ENCODE peak calls at places on chromosomes 1 and 21, in ten cellular contexts. F is A549, O is MCF 10A, I is heart right ventricle, J is RWPE1, Q is cardiac fibroblast, H is kidney, L is AG09309, T is AG10803, C is choroid plexus epithelial cell. S is an unnamed sample.

GRCh38 chr21:37800122-37800455 is 116.2 kb downstream of the KCNJ6 start:
- DNase-seq in F (no peak), O (no peak), I (no peak), J (no peak), Q (no peak), H (no peak), L (no peak), T (peak; percentile 18), C (no peak), S (no peak)

GRCh38 chr1:14113841-14114567 is 414.0 kb downstream of the PRDM2 start:
- DNase-seq in F (peak; percentile 16), O (peak; percentile 65), I (peak; percentile 20), J (peak; percentile 46), Q (peak; percentile 5), H (no peak), L (peak; percentile 24), T (peak; percentile 58), C (peak; percentile 51), S (peak; percentile 73)

GRCh38 chr1:90359994-90360393 is 357.1 kb downstream of the BARHL2 start:
- DNase-seq in F (no peak), O (no peak), I (no peak), J (no peak), Q (no peak), H (no peak), L (no peak), T (no peak), C (no peak), S (no peak)

GRCh38 chr21:14877581-14878228 is 187.1 kb downstream of the NRIP1 start:
- DNase-seq in F (peak; percentile 79), O (no peak), I (no peak), J (peak; percentile 27), Q (peak; percentile 64), H (no peak), L (no peak), T (no peak), C (peak; percentile 60), S (peak; percentile 97)

GRCh38 chr1:178037510-178038253 is 56.2 kb upstream of the RASAL2 start:
- DNase-seq in F (peak; percentile 83), O (no peak), I (peak; percentile 95), J (peak; percentile 71), Q (peak; percentile 77), H (peak; percentile 96), L (no peak), T (peak; percentile 80), C (peak; percentile 83), S (peak; percentile 72)

GRCh38 chr1:182996816-182997215 is 26.4 kb upstream of the LAMC1 start:
- DNase-seq in F (no peak), O (no peak), I (no peak), J (no peak), Q (no peak), H (no peak), L (no peak), T (peak; percentile 16), C (no peak), S (no peak)

GRCh38 chr1:110875216-110875731 is 2.3 kb downstream of the CD53 start:
- DNase-seq in F (no peak), O (no peak), I (no peak), J (no peak), Q (peak; percentile 2), H (no peak), L (no peak), T (no peak), C (no peak), S (no peak)

GRCh38 chr21:15729346-15729673 is 472 bp upstream of the USP25 start:
- DNase-seq in F (no peak), O (peak; percentile 63), I (no peak), J (no peak), Q (no peak), H (no peak), L (no peak), T (no peak), C (peak; percentile 25), S (no peak)

GRCh38 chr1:77539510-77540142 is 142.8 kb downstream of the ZZZ3 start:
- DNase-seq in F (peak; percentile 86), O (peak; percentile 82), I (no peak), J (peak; percentile 42), Q (peak; percentile 96), H (no peak), L (peak; percentile 93), T (peak; percentile 98), C (peak; percentile 89), S (peak; percentile 94)

GRCh38 chr1:228354390-228355320 is 52.0 kb downstream of the TRIM11 start:
- DNase-seq in F (no peak), O (no peak), I (no peak), J (peak; percentile 62), Q (no peak), H (no peak), L (no peak), T (no peak), C (no peak), S (no peak)

GRCh38 chr1:205317311-205317917 is 4.1 kb downstream of the NUAK2 start:
- DNase-seq in F (peak; percentile 82), O (peak; percentile 99), I (peak; percentile 81), J (peak; percentile 63), Q (peak; percentile 36), H (peak; percentile 95), L (no peak), T (no peak), C (peak; percentile 37), S (peak; percentile 85)

GRCh38 chr1:1788646-1789431 is 10.6 kb upstream of the NADK start:
- DNase-seq in F (peak; percentile 53), O (peak; percentile 29), I (no peak), J (no peak), Q (peak; percentile 52), H (peak; percentile 65), L (no peak), T (peak; percentile 41), C (peak; percentile 65), S (peak; percentile 53)

GRCh38 chr1:194503209-194503608 is 1316.8 kb upstream of the B3GALT2 start:
- DNase-seq in F (no peak), O (no peak), I (no peak), J (no peak), Q (no peak), H (no peak), L (no peak), T (no peak), C (no peak), S (no peak)

GRCh38 chr21:34201441-34201838 is 128.1 kb downstream of the MRPS6 start:
- DNase-seq in F (no peak), O (no peak), I (no peak), J (no peak), Q (no peak), H (no peak), L (no peak), T (no peak), C (no peak), S (no peak)

GRCh38 chr1:195590649-195591048 is 1017.6 kb downstream of the KCNT2 start:
- DNase-seq in F (no peak), O (no peak), I (no peak), J (no peak), Q (no peak), H (no peak), L (no peak), T (no peak), C (peak; percentile 15), S (peak; percentile 37)

GRCh38 chr1:75722966-75723365 is 1.5 kb upstream of the ACADM start:
- DNase-seq in F (no peak), O (no peak), I (no peak), J (no peak), Q (no peak), H (no peak), L (no peak), T (no peak), C (no peak), S (no peak)

GRCh38 chr1:236997882-236998281 is 6.4 kb downstream of the MT1HL1 start:
- DNase-seq in F (no peak), O (no peak), I (peak; percentile 63), J (no peak), Q (no peak), H (no peak), L (no peak), T (no peak), C (no peak), S (no peak)

GRCh38 chr1:208820600-208821232 is 576.5 kb upstream of the PLXNA2 start:
- DNase-seq in F (no peak), O (no peak), I (no peak), J (no peak), Q (no peak), H (no peak), L (no peak), T (no peak), C (no peak), S (no peak)
- TF ChIP-seq CTCF in F (no peak), O (no peak), I (no peak), J (no peak), Q (no peak), H (no peak), L (no peak), T (no peak), C (no peak), S (no peak)

GRCh38 chr1:43650306-43650941 is 475 bp downstream of the KDM4A start:
- DNase-seq in F (peak; percentile 97), O (peak; percentile 98), I (peak; percentile 88), J (peak; percentile 100), Q (peak; percentile 100), H (peak; percentile 97), L (peak; percentile 98), T (peak; percentile 99), C (peak; percentile 99), S (peak; percentile 98)
- TF ChIP-seq CTCF in F (no peak), O (no peak), I (no peak), J (no peak), Q (no peak), H (no peak), L (no peak), T (no peak), C (no peak), S (no peak)

GRCh38 chr1:60088620-60089155 is 15.1 kb upstream of the C1orf87 start:
- DNase-seq in F (no peak), O (no peak), I (no peak), J (no peak), Q (peak; percentile 18), H (no peak), L (no peak), T (peak; percentile 3), C (peak; percentile 37), S (peak; percentile 30)
- TF ChIP-seq CTCF in F (no peak), O (no peak), I (no peak), J (peak; percentile 10), Q (peak; percentile 9), H (peak; percentile 7), L (peak; percentile 27), T (peak; percentile 43), C (peak; percentile 47), S (peak; percentile 49)

GRCh38 chr21:42233067-42233981 is 14.4 kb downstream of the ABCG1 start:
- DNase-seq in F (peak; percentile 21), O (no peak), I (peak; percentile 76), J (no peak), Q (peak; percentile 58), H (peak; percentile 84), L (no peak), T (peak; percentile 28), C (peak; percentile 59), S (peak; percentile 13)
- TF ChIP-seq CTCF in F (no peak), O (no peak), I (peak; percentile 54), J (no peak), Q (peak; percentile 24), H (no peak), L (no peak), T (no peak), C (peak; percentile 39), S (peak; percentile 15)

GRCh38 chr1:46334030-46334384 is 6.6 kb upstream of the NSUN4 start:
- DNase-seq in F (no peak), O (no peak), I (no peak), J (no peak), Q (no peak), H (no peak), L (no peak), T (no peak), C (no peak), S (no peak)

GRCh38 chr1:46333300-46334029 is 7.1 kb upstream of the NSUN4 start:
- DNase-seq in F (peak; percentile 51), O (peak; percentile 49), I (no peak), J (peak; percentile 34), Q (peak; percentile 50), H (no peak), L (no peak), T (peak; percentile 16), C (peak; percentile 64), S (peak; percentile 60)
- TF ChIP-seq CTCF in F (peak; percentile 36), O (no peak), I (no peak), J (no peak), Q (peak; percentile 34), H (no peak), L (peak; percentile 22), T (peak; percentile 41), C (peak; percentile 56), S (peak; percentile 64)

S was measured in PC-3.